ENCODE peak calls at places on chromosome 18, in five cellular contexts. Z is stomach, P is mucosa of descending colon, J is IMR-90, R is MM.1S. H is an unnamed sample.

GRCh38 chr18:68574311-68574710 is 140.6 kb downstream of the TMX3 start:
- DNase-seq in J (no peak), Z (no peak), P (no peak), R (no peak), H (no peak)

GRCh38 chr18:25705650-25706049 is 353.7 kb upstream of the ZNF521 start:
- DNase-seq in P (no peak), Z (no peak), J (no peak), R (no peak), H (no peak)

GRCh38 chr18:35122586-35123224 is 81.5 kb downstream of the MAPRE2 start:
- DNase-seq in J (no peak), P (no peak), Z (no peak), R (no peak), H (no peak)

GRCh38 chr18:32093106-32093511 is 1.4 kb downstream of the RNF138 start:
- DNase-seq in R (peak; percentile 51), P (peak; percentile 75), Z (peak; percentile 59), J (peak; percentile 58), H (peak; percentile 81)

GRCh38 chr18:74229891-74230290 is 61.9 kb downstream of the CYB5A start:
- DNase-seq in J (no peak), P (no peak), Z (peak; percentile 56), R (no peak), H (no peak)

GRCh38 chr18:13376298-13376840 is 157.8 kb downstream of the LDLRAD4 start:
- DNase-seq in J (no peak), R (no peak), P (no peak), Z (no peak), H (no peak)

GRCh38 chr18:10793730-10794370 is 268.0 kb downstream of the NAPG start:
- DNase-seq in Z (no peak), R (no peak), J (peak; percentile 21), P (no peak), H (no peak)

GRCh38 chr18:68713131-68713530 is 1.8 kb downstream of the TMX3 start:
- DNase-seq in J (no peak), R (no peak), Z (no peak), P (no peak), H (no peak)

GRCh38 chr18:13218376-13219011 is at the start of gene LDLRAD4:
- DNase-seq in Z (peak; percentile 39), R (no peak), J (no peak), P (peak; percentile 69), H (no peak)

GRCh38 chr18:74290831-74291770 is 662 bp downstream of the CYB5A start:
- DNase-seq in P (peak; percentile 82), J (no peak), Z (peak; percentile 76), R (no peak), H (peak; percentile 15)

GRCh38 chr18:68757121-68757520 is 40.8 kb upstream of the CCDC102B start:
- DNase-seq in Z (no peak), R (no peak), J (peak; percentile 27), P (no peak), H (no peak)

GRCh38 chr18:77234504-77235365 is 14.9 kb upstream of the GALR1 start:
- DNase-seq in J (no peak), P (no peak), R (peak; percentile 78), Z (no peak), H (no peak)

GRCh38 chr18:8006979-8007378 is 439.9 kb downstream of the PTPRM start:
- DNase-seq in R (no peak), J (no peak), P (no peak), Z (no peak), H (no peak)

GRCh38 chr18:42861259-42861658 is 254.2 kb downstream of the RIT2 start:
- DNase-seq in Z (no peak), P (no peak), R (no peak), J (no peak), H (no peak)

GRCh38 chr18:2511451-2511850 is 59.9 kb downstream of the METTL4 start:
- DNase-seq in R (no peak), J (no peak), Z (no peak), P (no peak), H (no peak)

GRCh38 chr18:13151656-13152055 is 66.9 kb upstream of the LDLRAD4 start:
- DNase-seq in J (no peak), Z (no peak), R (no peak), P (no peak), H (no peak)

GRCh38 chr18:75931079-75931478 is 503.6 kb upstream of the SMIM21 start:
- DNase-seq in J (no peak), P (no peak), R (no peak), Z (no peak), H (no peak)

GRCh38 chr18:75070625-75071483 is 138.1 kb downstream of the PTGR3 start:
- DNase-seq in R (no peak), J (peak; percentile 90), Z (peak; percentile 42), P (no peak), H (peak; percentile 63)

GRCh38 chr18:7572837-7573236 is 5.7 kb downstream of the PTPRM start:
- DNase-seq in Z (no peak), P (no peak), J (peak; percentile 34), R (peak; percentile 41), H (no peak)

GRCh38 chr18:28171837-28172236 is 5.1 kb downstream of the CDH2 start:
- DNase-seq in Z (no peak), J (no peak), P (no peak), R (no peak), H (no peak)

GRCh38 chr18:37460616-37461015 is 105.0 kb downstream of the CELF4 start:
- DNase-seq in J (no peak), R (no peak), P (no peak), Z (no peak), H (no peak)

GRCh38 chr18:72697706-72698105 is 153.6 kb upstream of the CBLN2 start:
- DNase-seq in J (no peak), R (no peak), Z (no peak), P (no peak), H (no peak)

GRCh38 chr18:72692086-72692485 is 147.9 kb upstream of the CBLN2 start:
- DNase-seq in J (no peak), R (no peak), Z (no peak), P (no peak), H (no peak)

GRCh38 chr18:72692595-72692994 is 148.5 kb upstream of the CBLN2 start:
- DNase-seq in Z (no peak), R (no peak), J (no peak), P (no peak), H (no peak)
- H3K4me3 ChIP-seq in Z (no peak overlapping the region), R (no peak overlapping the region), J (no peak overlapping the region), P (no peak overlapping the region), H (no peak overlapping the region)

DNA sequence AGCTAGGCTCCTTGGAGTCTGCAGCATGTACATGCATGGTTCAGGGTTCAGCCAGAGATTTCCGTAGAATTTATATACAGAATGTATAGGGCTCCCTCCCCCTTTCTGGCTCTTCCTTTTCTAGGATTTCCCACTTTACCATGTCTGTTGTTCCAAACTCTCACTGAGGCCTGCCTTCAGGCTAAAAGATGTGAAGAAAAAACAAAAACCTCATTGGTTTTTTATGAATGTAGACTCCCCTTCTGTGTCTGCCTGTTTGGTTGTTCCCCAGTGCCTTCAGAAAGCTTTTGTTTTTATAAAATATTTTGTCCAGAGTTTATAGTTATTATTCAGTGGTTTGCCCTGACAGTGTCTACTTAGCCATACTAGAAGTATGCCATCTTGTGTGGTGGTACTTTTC is 3.6 kb downstream of the NDUFV2 start:
- DNase-seq in P (no peak), J (no peak), R (peak; percentile 42), Z (no peak), H (no peak)
- H3K36me3 ChIP-seq in P (no peaks in the 10 kb centered on the region), J (peaks cover 2% of the 10 kb centered on the region), R (peaks cover 10% of the 10 kb centered on the region), Z (no peaks in the 10 kb centered on the region), H (no peaks in the 10 kb centered on the region)

GRCh38 chr18:55384551-55385275 is 203.3 kb downstream of the TCF4 start:
- DNase-seq in Z (no peak), R (peak; percentile 17), P (no peak), J (peak; percentile 48), H (no peak)
- TF ChIP-seq CTCF in Z (no peak), R (peak; percentile 65), P (no peak), J (peak; percentile 68), H (peak; percentile 71)

GRCh38 chr18:59271606-59272220 is 1.5 kb downstream of the RAX start:
- DNase-seq in Z (no peak), R (no peak), J (no peak), P (no peak), H (no peak)

GRCh38 chr18:59270689-59271257 is 2.5 kb downstream of the RAX start:
- DNase-seq in P (no peak), J (no peak), Z (no peak), R (no peak), H (no peak)

GRCh38 chr18:59268722-59269562 is 4.3 kb downstream of the RAX start:
- DNase-seq in R (peak; percentile 64), Z (no peak), P (peak; percentile 44), J (no peak), H (peak; percentile 60)

GRCh38 chr18:59268127-59268721 is 5.0 kb downstream of the RAX start:
- DNase-seq in R (no peak), Z (no peak), J (no peak), P (no peak), H (no peak)

GRCh38 chr18:59269563-59270214 is 3.6 kb downstream of the RAX start:
- DNase-seq in J (no peak), R (no peak), Z (no peak), P (no peak), H (no peak)
- H3K4me3 ChIP-seq in J (no peak overlapping the region), R (peak overlapping the region; percentile 36), Z (no peak overlapping the region), P (no peak overlapping the region), H (no peak overlapping the region)

GRCh38 chr18:57273194-57273593 is 79.2 kb upstream of the ST8SIA3 start:
- DNase-seq in J (no peak), P (no peak), R (no peak), Z (no peak), H (no peak)

GRCh38 chr18:57269756-57270534 is 82.4 kb upstream of the ST8SIA3 start:
- DNase-seq in Z (no peak), J (no peak), R (no peak), P (no peak), H (no peak)

DNA sequence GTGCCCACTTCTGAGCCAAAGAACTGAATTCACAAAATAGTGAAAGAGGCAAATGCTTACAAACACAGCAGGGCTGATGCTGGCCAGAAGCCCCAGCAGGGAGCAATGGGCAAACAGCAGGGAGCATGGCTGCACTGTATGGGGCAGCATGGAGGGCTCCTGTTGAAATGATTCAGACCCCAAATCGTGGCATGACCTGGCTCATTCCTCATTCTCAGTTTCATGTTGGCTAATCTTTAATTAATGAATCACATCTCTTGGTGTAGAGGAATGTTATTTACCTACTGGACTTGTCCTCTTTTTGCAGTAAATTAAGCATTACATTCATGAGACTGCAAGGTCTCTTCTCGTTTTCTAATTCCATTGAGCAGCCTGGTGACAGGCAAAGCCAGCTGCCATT is 85.0 kb upstream of the ST8SIA3 start:
- DNase-seq in P (no peak), J (no peak), R (no peak), Z (no peak), H (no peak)
- H3K36me3 ChIP-seq in P (no peaks in the 10 kb centered on the region), J (no peaks in the 10 kb centered on the region), R (no peaks in the 10 kb centered on the region), Z (no peaks in the 10 kb centered on the region), H (no peaks in the 10 kb centered on the region)